ENCODE peak calls at places on chromosomes 6 and 20, in five cellular contexts. One of them, this sample, is unnamed.

GRCh38 chr6:24882835-24883555 is 52.8 kb downstream of the RIPOR2 start:
- DNase-seq in neural progenitor cell: no peak
- DNase-seq in NCI-H510A treated with DMSO at 0.1 percent for 48 hours: no peak
- DNase-seq in central memory CD8-positive, alpha-beta T cell: no peak
- DNase-seq in naive thymus-derived CD8-positive, alpha-beta T cell: no peak
- DNase-seq in this sample: no peak

GRCh38 chr6:162379762-162380409 is 347.7 kb downstream of the PRKN start:
- DNase-seq in neural progenitor cell: no peak
- DNase-seq in NCI-H510A treated with DMSO at 0.1 percent for 48 hours: peak
- DNase-seq in central memory CD8-positive, alpha-beta T cell: no peak
- DNase-seq in naive thymus-derived CD8-positive, alpha-beta T cell: no peak
- DNase-seq in this sample: no peak

GRCh38 chr6:152698692-152699091 is 995 bp downstream of the MYCT1 start:
- DNase-seq in neural progenitor cell: no peak
- DNase-seq in NCI-H510A treated with DMSO at 0.1 percent for 48 hours: no peak
- DNase-seq in central memory CD8-positive, alpha-beta T cell: no peak
- DNase-seq in naive thymus-derived CD8-positive, alpha-beta T cell: no peak
- DNase-seq in this sample: no peak

GRCh38 chr6:90893385-90893784 is 306.5 kb upstream of the MAP3K7 start:
- DNase-seq in neural progenitor cell: no peak
- DNase-seq in NCI-H510A treated with DMSO at 0.1 percent for 48 hours: no peak
- DNase-seq in central memory CD8-positive, alpha-beta T cell: no peak
- DNase-seq in naive thymus-derived CD8-positive, alpha-beta T cell: no peak
- DNase-seq in this sample: no peak

GRCh38 chr6:98839788-98840361 is 5.5 kb downstream of the POU3F2 start:
- DNase-seq in neural progenitor cell: peak
- DNase-seq in NCI-H510A treated with DMSO at 0.1 percent for 48 hours: no peak
- DNase-seq in central memory CD8-positive, alpha-beta T cell: no peak
- DNase-seq in naive thymus-derived CD8-positive, alpha-beta T cell: no peak
- DNase-seq in this sample: no peak

GRCh38 chr6:95216560-95216959 is 360.8 kb upstream of the MANEA start:
- DNase-seq in neural progenitor cell: no peak
- DNase-seq in NCI-H510A treated with DMSO at 0.1 percent for 48 hours: no peak
- DNase-seq in central memory CD8-positive, alpha-beta T cell: no peak
- DNase-seq in naive thymus-derived CD8-positive, alpha-beta T cell: no peak
- DNase-seq in this sample: no peak

GRCh38 chr6:57006101-57006500 is 40.4 kb upstream of the KIAA1586 start:
- DNase-seq in neural progenitor cell: no peak
- DNase-seq in NCI-H510A treated with DMSO at 0.1 percent for 48 hours: no peak
- DNase-seq in central memory CD8-positive, alpha-beta T cell: no peak
- DNase-seq in naive thymus-derived CD8-positive, alpha-beta T cell: no peak
- DNase-seq in this sample: no peak

GRCh38 chr20:63215101-63216040 is 560 bp downstream of the YTHDF1 start:
- DNase-seq in neural progenitor cell: peak
- DNase-seq in NCI-H510A treated with DMSO at 0.1 percent for 48 hours: peak
- DNase-seq in central memory CD8-positive, alpha-beta T cell: no peak
- DNase-seq in naive thymus-derived CD8-positive, alpha-beta T cell: no peak
- DNase-seq in this sample: no peak

GRCh38 chr6:158654498-158654897 is 4.6 kb downstream of the SYTL3 start:
- DNase-seq in neural progenitor cell: no peak
- DNase-seq in NCI-H510A treated with DMSO at 0.1 percent for 48 hours: no peak
- DNase-seq in central memory CD8-positive, alpha-beta T cell: no peak
- DNase-seq in naive thymus-derived CD8-positive, alpha-beta T cell: no peak
- DNase-seq in this sample: no peak

GRCh38 chr6:123507582-123507981 is 129.2 kb downstream of the TRDN start:
- DNase-seq in neural progenitor cell: no peak
- DNase-seq in NCI-H510A treated with DMSO at 0.1 percent for 48 hours: no peak
- DNase-seq in central memory CD8-positive, alpha-beta T cell: no peak
- DNase-seq in naive thymus-derived CD8-positive, alpha-beta T cell: no peak
- DNase-seq in this sample: no peak

GRCh38 chr20:50856475-50857041 is 61.7 kb downstream of the BCAS4 start:
- DNase-seq in neural progenitor cell: no peak
- DNase-seq in NCI-H510A treated with DMSO at 0.1 percent for 48 hours: no peak
- DNase-seq in central memory CD8-positive, alpha-beta T cell: no peak
- DNase-seq in naive thymus-derived CD8-positive, alpha-beta T cell: no peak
- DNase-seq in this sample: no peak

GRCh38 chr20:32355417-32355841 is 2.7 kb upstream of the ASXL1 start:
- DNase-seq in neural progenitor cell: no peak
- DNase-seq in NCI-H510A treated with DMSO at 0.1 percent for 48 hours: no peak
- DNase-seq in central memory CD8-positive, alpha-beta T cell: no peak
- DNase-seq in naive thymus-derived CD8-positive, alpha-beta T cell: no peak
- DNase-seq in this sample: no peak

GRCh38 chr6:144660545-144660944 is 375.4 kb downstream of the UTRN start:
- DNase-seq in neural progenitor cell: no peak
- DNase-seq in NCI-H510A treated with DMSO at 0.1 percent for 48 hours: no peak
- DNase-seq in central memory CD8-positive, alpha-beta T cell: no peak
- DNase-seq in naive thymus-derived CD8-positive, alpha-beta T cell: no peak
- DNase-seq in this sample: no peak

GRCh38 chr6:134537146-134537555 is 219.2 kb upstream of the SGK1 start:
- DNase-seq in neural progenitor cell: no peak
- DNase-seq in NCI-H510A treated with DMSO at 0.1 percent for 48 hours: no peak
- DNase-seq in central memory CD8-positive, alpha-beta T cell: no peak
- DNase-seq in naive thymus-derived CD8-positive, alpha-beta T cell: no peak
- DNase-seq in this sample: no peak

GRCh38 chr6:5088780-5089179 is 3.6 kb downstream of the PPP1R3G start:
- DNase-seq in neural progenitor cell: no peak
- DNase-seq in NCI-H510A treated with DMSO at 0.1 percent for 48 hours: no peak
- DNase-seq in central memory CD8-positive, alpha-beta T cell: no peak
- DNase-seq in naive thymus-derived CD8-positive, alpha-beta T cell: no peak
- DNase-seq in this sample: no peak

GRCh38 chr6:33812669-33813068 is 8.9 kb upstream of the MLN start:
- DNase-seq in neural progenitor cell: peak
- DNase-seq in NCI-H510A treated with DMSO at 0.1 percent for 48 hours: peak
- DNase-seq in central memory CD8-positive, alpha-beta T cell: peak
- DNase-seq in naive thymus-derived CD8-positive, alpha-beta T cell: peak
- DNase-seq in this sample: no peak

GRCh38 chr6:41716516-41717446 is 18.6 kb downstream of the TFEB start:
- DNase-seq in neural progenitor cell: no peak
- DNase-seq in NCI-H510A treated with DMSO at 0.1 percent for 48 hours: peak
- DNase-seq in central memory CD8-positive, alpha-beta T cell: no peak
- DNase-seq in naive thymus-derived CD8-positive, alpha-beta T cell: no peak
- DNase-seq in this sample: no peak

GRCh38 chr6:136034422-136034821 is 182.9 kb downstream of the PDE7B start:
- DNase-seq in neural progenitor cell: no peak
- DNase-seq in NCI-H510A treated with DMSO at 0.1 percent for 48 hours: no peak
- DNase-seq in central memory CD8-positive, alpha-beta T cell: no peak
- DNase-seq in naive thymus-derived CD8-positive, alpha-beta T cell: no peak
- DNase-seq in this sample: no peak

GRCh38 chr6:27650620-27651370 is 177.9 kb upstream of the ZNF184 start:
- DNase-seq in neural progenitor cell: peak
- DNase-seq in NCI-H510A treated with DMSO at 0.1 percent for 48 hours: peak
- DNase-seq in central memory CD8-positive, alpha-beta T cell: no peak
- DNase-seq in naive thymus-derived CD8-positive, alpha-beta T cell: no peak
- DNase-seq in this sample: no peak

GRCh38 chr20:41352106-41352505 is 11.5 kb downstream of the LPIN3 start:
- DNase-seq in neural progenitor cell: peak
- DNase-seq in NCI-H510A treated with DMSO at 0.1 percent for 48 hours: no peak
- DNase-seq in central memory CD8-positive, alpha-beta T cell: no peak
- DNase-seq in naive thymus-derived CD8-positive, alpha-beta T cell: no peak
- DNase-seq in this sample: no peak

GRCh38 chr6:58198301-58198700 is 880.9 kb downstream of the PRIM2 start:
- DNase-seq in neural progenitor cell: no peak
- DNase-seq in NCI-H510A treated with DMSO at 0.1 percent for 48 hours: no peak
- DNase-seq in central memory CD8-positive, alpha-beta T cell: no peak
- DNase-seq in naive thymus-derived CD8-positive, alpha-beta T cell: no peak
- DNase-seq in this sample: no peak

GRCh38 chr6:133160531-133160930 is 80.6 kb upstream of the EYA4 start:
- DNase-seq in neural progenitor cell: no peak
- DNase-seq in NCI-H510A treated with DMSO at 0.1 percent for 48 hours: no peak
- DNase-seq in central memory CD8-positive, alpha-beta T cell: no peak
- DNase-seq in naive thymus-derived CD8-positive, alpha-beta T cell: no peak
- DNase-seq in this sample: no peak

GRCh38 chr6:31490115-31490873 is 7.7 kb upstream of the MICB start:
- DNase-seq in neural progenitor cell: no peak
- DNase-seq in NCI-H510A treated with DMSO at 0.1 percent for 48 hours: no peak
- DNase-seq in central memory CD8-positive, alpha-beta T cell: no peak
- DNase-seq in naive thymus-derived CD8-positive, alpha-beta T cell: no peak
- DNase-seq in this sample: no peak

GRCh38 chr6:117495873-117496272 is 13.4 kb downstream of the DCBLD1 start:
- DNase-seq in neural progenitor cell: no peak
- DNase-seq in NCI-H510A treated with DMSO at 0.1 percent for 48 hours: no peak
- DNase-seq in central memory CD8-positive, alpha-beta T cell: no peak
- DNase-seq in naive thymus-derived CD8-positive, alpha-beta T cell: no peak
- DNase-seq in this sample: no peak

GRCh38 chr20:55667955-55668354 is 337.4 kb downstream of the CBLN4 start:
- DNase-seq in neural progenitor cell: no peak
- DNase-seq in NCI-H510A treated with DMSO at 0.1 percent for 48 hours: no peak
- DNase-seq in central memory CD8-positive, alpha-beta T cell: no peak
- DNase-seq in naive thymus-derived CD8-positive, alpha-beta T cell: no peak
- DNase-seq in this sample: no peak

GRCh38 chr6:15382089-15382488 is 136.2 kb downstream of the JARID2 start:
- DNase-seq in neural progenitor cell: no peak
- DNase-seq in NCI-H510A treated with DMSO at 0.1 percent for 48 hours: no peak
- DNase-seq in central memory CD8-positive, alpha-beta T cell: no peak
- DNase-seq in naive thymus-derived CD8-positive, alpha-beta T cell: no peak
- DNase-seq in this sample: no peak